ENCODE peak calls at places on chromosomes 2 and 18, in ten cellular contexts. R, M, K, B, D, V, O, I, U and X are unnamed samples.

GRCh38 chr2:164813535-164813934 is 28.1 kb downstream of the COBLL1 start:
- DNase-seq in R (no peak), M (no peak), K (no peak), B (no peak), D (no peak), V (no peak), O (no peak), I (no peak), U (no peak), X (no peak)

GRCh38 chr18:56248613-56249235 is 389.7 kb downstream of the TXNL1 start:
- DNase-seq in R (no peak), M (no peak), K (no peak), B (no peak), D (no peak), V (no peak), O (no peak), I (no peak), U (no peak), X (no peak)

GRCh38 chr2:54422072-54422581 is 34.0 kb upstream of the SPTBN1 start:
- DNase-seq in R (no peak), M (no peak), K (no peak), B (no peak), D (no peak), V (no peak), O (no peak), I (no peak), U (no peak), X (no peak)

GRCh38 chr18:4058179-4058578 is 396.9 kb downstream of the DLGAP1 start:
- DNase-seq in R (no peak), M (no peak), K (no peak), B (no peak), D (no peak), V (no peak), O (no peak), I (no peak), U (no peak), X (no peak)

GRCh38 chr2:9782197-9782719 is 61.0 kb upstream of the TAF1B start:
- DNase-seq in R (no peak), M (no peak), K (no peak), B (no peak), D (peak), V (no peak), O (peak), I (no peak), U (no peak), X (no peak)

GRCh38 chr2:216860738-216861137 is 874 bp upstream of the TNP1 start:
- DNase-seq in R (no peak), M (no peak), K (no peak), B (no peak), D (no peak), V (no peak), O (no peak), I (peak), U (no peak), X (no peak)

GRCh38 chr2:240387325-240387668 is 48.2 kb upstream of the GPC1 start:
- DNase-seq in R (no peak), M (no peak), K (no peak), B (no peak), D (no peak), V (no peak), O (no peak), I (no peak), U (no peak), X (no peak)

GRCh38 chr18:22913861-22914260 is 19.3 kb upstream of the RBBP8 start:
- DNase-seq in R (no peak), M (no peak), K (no peak), B (peak), D (no peak), V (no peak), O (peak), I (no peak), U (no peak), X (no peak)

GRCh38 chr2:240974771-240975572 is 23.4 kb upstream of the SNED1 start:
- DNase-seq in R (no peak), M (no peak), K (no peak), B (no peak), D (no peak), V (no peak), O (no peak), I (peak), U (peak), X (no peak)

GRCh38 chr2:176449852-176450251 is 180.6 kb downstream of the MTX2 start:
- DNase-seq in R (no peak), M (no peak), K (no peak), B (no peak), D (no peak), V (no peak), O (no peak), I (peak), U (no peak), X (no peak)

GRCh38 chr2:235937936-235938335 is 230.2 kb downstream of the GBX2 start:
- DNase-seq in R (no peak), M (no peak), K (no peak), B (no peak), D (no peak), V (no peak), O (no peak), I (no peak), U (no peak), X (no peak)

GRCh38 chr2:46720592-46721185 is 194.9 kb downstream of the MCFD2 start:
- DNase-seq in R (no peak), M (no peak), K (no peak), B (no peak), D (no peak), V (no peak), O (no peak), I (peak), U (no peak), X (no peak)

GRCh38 chr2:205706769-205707375 is 24.6 kb downstream of the NRP2 start:
- DNase-seq in R (peak), M (peak), K (peak), B (no peak), D (peak), V (peak), O (no peak), I (peak), U (no peak), X (no peak)

GRCh38 chr2:31054383-31054782 is 83.9 kb downstream of the GALNT14 start:
- DNase-seq in R (no peak), M (no peak), K (no peak), B (no peak), D (no peak), V (no peak), O (no peak), I (no peak), U (no peak), X (no peak)

GRCh38 chr2:230974096-230974913 is 21.6 kb upstream of the SPATA3 start:
- DNase-seq in R (no peak), M (no peak), K (no peak), B (no peak), D (no peak), V (no peak), O (no peak), I (peak), U (no peak), X (peak)

GRCh38 chr2:10027931-10028330 is 15.4 kb upstream of the KLF11 start:
- DNase-seq in R (no peak), M (no peak), K (no peak), B (no peak), D (no peak), V (no peak), O (no peak), I (no peak), U (no peak), X (no peak)

GRCh38 chr2:95700554-95700953 is 108.8 kb downstream of the TRIM43 start:
- DNase-seq in R (no peak), M (no peak), K (no peak), B (no peak), D (no peak), V (no peak), O (no peak), I (no peak), U (no peak), X (no peak)

GRCh38 chr2:140714586-140714985 is 1416.2 kb downstream of the LRP1B start:
- DNase-seq in R (no peak), M (no peak), K (no peak), B (no peak), D (no peak), V (no peak), O (no peak), I (no peak), U (no peak), X (no peak)

GRCh38 chr2:170823800-170824153 is 7.1 kb downstream of the GAD1 start:
- DNase-seq in R (no peak), M (no peak), K (no peak), B (no peak), D (no peak), V (no peak), O (no peak), I (no peak), U (no peak), X (no peak)
- TF ChIP-seq CTCF in R (no peak), M (no peak), K (no peak), B (no peak), D (no peak), V (no peak), O (no peak), I (no peak), U (no peak), X (no peak)

GRCh38 chr2:203909192-203909945 is 27.2 kb upstream of the ICOS start:
- DNase-seq in R (peak), M (no peak), K (peak), B (peak), D (peak), V (peak), O (no peak), I (peak), U (no peak), X (no peak)
- H3K4me3 ChIP-seq in R (no peak), M (no peak), K (no peak), B (no peak), D (no peak), V (peak), O (peak), I (peak), U (peak), X (no peak)

GRCh38 chr2:7725132-7725849 is 808.1 kb downstream of the RNF144A start:
- DNase-seq in R (peak), M (no peak), K (peak), B (no peak), D (no peak), V (no peak), O (no peak), I (peak), U (no peak), X (no peak)
- TF ChIP-seq POLR2A in R (no peak), M (no peak), K (no peak), B (no peak), D (no peak), V (no peak), O (no peak), I (no peak), U (peak), X (no peak)

DNA sequence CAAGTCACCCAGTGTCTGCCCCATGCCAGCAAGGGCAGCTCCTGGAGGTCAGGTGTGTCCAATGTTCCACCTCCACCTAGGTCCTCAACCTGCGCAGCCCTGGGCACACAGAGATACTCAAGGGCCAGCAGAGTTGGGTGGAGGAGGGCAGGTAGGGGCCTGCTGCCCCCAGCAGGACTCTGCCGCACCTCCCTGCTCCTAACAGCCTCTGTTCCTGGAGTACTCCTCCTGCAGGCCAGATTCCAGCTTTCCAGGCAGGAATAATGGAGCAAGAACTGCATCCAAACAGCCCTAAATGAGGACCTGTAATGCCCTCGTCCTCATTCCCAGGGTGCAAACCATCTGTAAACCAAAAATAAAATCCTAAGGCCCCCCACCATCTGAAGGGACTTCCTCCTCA is 44.4 kb upstream of the ACAA2 start:
- DNase-seq in R (no peak), M (no peak), K (no peak), B (no peak), D (no peak), V (no peak), O (no peak), I (no peak), U (no peak), X (no peak)
- TF ChIP-seq CTCF in R (no peak), M (no peak), K (no peak), B (no peak), D (no peak), V (no peak), O (no peak), I (no peak), U (no peak), X (no peak)

GRCh38 chr18:50298443-50299284 is 11.2 kb upstream of the CXXC1 start:
- DNase-seq in R (no peak), M (peak), K (no peak), B (no peak), D (no peak), V (no peak), O (no peak), I (no peak), U (peak), X (no peak)
- H3K4me3 ChIP-seq in R (no peak), M (no peak), K (peak), B (no peak), D (no peak), V (peak), O (peak), I (no peak), U (peak), X (peak)

GRCh38 chr2:14634223-14634884 is 1.8 kb downstream of the LRATD1 start:
- DNase-seq in R (peak), M (peak), K (peak), B (peak), D (peak), V (peak), O (peak), I (peak), U (peak), X (peak)
- TF ChIP-seq POLR2A in R (no peak), M (no peak), K (no peak), B (peak), D (no peak), V (no peak), O (no peak), I (no peak), U (no peak), X (no peak)

DNA sequence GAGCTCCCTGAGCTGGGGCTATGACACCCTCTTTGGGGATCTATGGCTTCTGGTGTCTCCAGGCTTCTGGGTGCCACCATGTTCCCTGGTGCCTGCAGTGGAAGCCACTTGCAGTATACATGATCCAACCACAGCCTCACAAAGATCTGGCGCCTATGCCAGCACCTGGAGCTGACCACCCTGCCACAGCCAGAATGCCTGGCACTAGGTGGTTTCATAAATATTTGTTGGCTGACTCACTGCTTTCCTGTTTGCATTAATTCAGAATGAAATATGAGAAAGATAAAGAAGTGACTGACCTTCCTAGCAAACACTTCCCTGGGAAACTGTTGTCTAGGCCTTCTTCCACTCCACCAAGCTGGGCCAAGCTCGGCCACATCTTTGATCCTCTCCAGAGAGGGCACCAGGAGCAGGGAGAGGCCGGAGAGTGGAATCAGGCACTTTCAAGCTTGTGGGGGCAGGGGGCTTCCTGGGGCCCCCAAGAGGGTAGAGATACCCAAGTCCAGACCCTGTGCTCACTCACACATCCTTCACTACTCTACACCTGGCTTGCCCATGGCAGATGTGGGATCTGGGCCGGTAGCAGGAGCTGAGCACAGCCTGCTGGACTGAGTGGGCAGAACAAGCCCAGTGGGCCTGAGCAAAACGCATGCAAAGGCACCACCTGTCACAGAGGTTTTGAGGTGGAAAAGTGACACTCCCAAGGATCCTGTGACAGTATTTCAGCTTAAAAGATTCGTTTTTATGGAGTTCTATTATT is 565.7 kb downstream of the SLC4A3 start:
- DNase-seq in R (no peak), M (no peak), K (no peak), B (no peak), D (peak), V (no peak), O (no peak), I (peak), U (peak), X (no peak)
- TF ChIP-seq CTCF in R (no peak), M (no peak), K (no peak), B (no peak), D (no peak), V (no peak), O (no peak), I (no peak), U (no peak), X (no peak)

GRCh38 chr18:62784966-62785413 is 69.6 kb downstream of the PHLPP1 start:
- DNase-seq in R (peak), M (peak), K (peak), B (no peak), D (peak), V (peak), O (no peak), I (peak), U (no peak), X (no peak)

GRCh38 chr18:62786689-62787088 is 71.3 kb downstream of the PHLPP1 start:
- DNase-seq in R (no peak), M (no peak), K (no peak), B (no peak), D (no peak), V (no peak), O (no peak), I (no peak), U (no peak), X (no peak)

GRCh38 chr18:62788891-62789290 is 73.5 kb downstream of the PHLPP1 start:
- DNase-seq in R (peak), M (no peak), K (no peak), B (no peak), D (no peak), V (no peak), O (no peak), I (no peak), U (no peak), X (no peak)

GRCh38 chr18:62790836-62791772 is 75.8 kb downstream of the PHLPP1 start:
- DNase-seq in R (peak), M (no peak), K (peak), B (no peak), D (no peak), V (no peak), O (no peak), I (peak), U (no peak), X (no peak)

GRCh38 chr18:62788111-62788510 is 72.8 kb downstream of the PHLPP1 start:
- DNase-seq in R (no peak), M (no peak), K (no peak), B (no peak), D (no peak), V (no peak), O (no peak), I (no peak), U (no peak), X (no peak)
- H3K4me3 ChIP-seq in R (no peak), M (no peak), K (no peak), B (no peak), D (no peak), V (no peak), O (no peak), I (no peak), U (no peak), X (no peak)